ENCODE peak calls at places on chromosomes 12 and 14, in four cellular contexts. One of them, this sample, is unnamed.

GRCh38 chr12:66380769-66381168 is 78.5 kb downstream of the HELB start:
- DNase-seq in transverse colon: no peak
- DNase-seq in CD8-positive, alpha-beta T cell: no peak
- DNase-seq in Panc1: no peak
- DNase-seq in this sample: no peak

GRCh38 chr14:104609666-104610065 is 5.1 kb upstream of the TMEM179 start:
- DNase-seq in transverse colon: no peak
- DNase-seq in CD8-positive, alpha-beta T cell: no peak
- DNase-seq in Panc1: no peak
- DNase-seq in this sample: no peak

GRCh38 chr12:77190022-77190421 is 124.7 kb upstream of the E2F7 start:
- DNase-seq in transverse colon: no peak
- DNase-seq in CD8-positive, alpha-beta T cell: no peak
- DNase-seq in Panc1: no peak
- DNase-seq in this sample: no peak

GRCh38 chr12:89574736-89575208 is 48.9 kb upstream of the POC1B start:
- DNase-seq in transverse colon: no peak
- DNase-seq in CD8-positive, alpha-beta T cell: no peak
- DNase-seq in Panc1: no peak
- DNase-seq in this sample: no peak

GRCh38 chr12:132179431-132180362 is 35.4 kb downstream of the NOC4L start:
- DNase-seq in transverse colon: no peak
- DNase-seq in CD8-positive, alpha-beta T cell: no peak
- DNase-seq in Panc1: no peak
- DNase-seq in this sample: no peak

GRCh38 chr12:49059385-49060232 is 985 bp downstream of the KMT2D start:
- DNase-seq in transverse colon: peak; percentile 26
- DNase-seq in CD8-positive, alpha-beta T cell: no peak
- DNase-seq in Panc1: no peak
- DNase-seq in this sample: peak; percentile 39

GRCh38 chr12:122126713-122127597 is 47.1 kb downstream of the IL31 start:
- DNase-seq in transverse colon: no peak
- DNase-seq in CD8-positive, alpha-beta T cell: no peak
- DNase-seq in Panc1: no peak
- DNase-seq in this sample: no peak

GRCh38 chr12:132554857-132555630 is 55.3 kb downstream of the LRCOL1 start:
- DNase-seq in transverse colon: no peak
- DNase-seq in CD8-positive, alpha-beta T cell: no peak
- DNase-seq in Panc1: no peak
- DNase-seq in this sample: peak; percentile 59

GRCh38 chr14:31505411-31505810 is 17.6 kb upstream of the GPR33 start:
- DNase-seq in transverse colon: no peak
- DNase-seq in CD8-positive, alpha-beta T cell: no peak
- DNase-seq in Panc1: no peak
- DNase-seq in this sample: no peak

GRCh38 chr14:95770777-95771176 is 56.9 kb upstream of the TCL1A start:
- DNase-seq in transverse colon: no peak
- DNase-seq in CD8-positive, alpha-beta T cell: no peak
- DNase-seq in Panc1: no peak
- DNase-seq in this sample: peak; percentile 30

GRCh38 chr12:51372021-51372420 is 19.2 kb downstream of the GALNT6 start:
- DNase-seq in transverse colon: no peak
- DNase-seq in CD8-positive, alpha-beta T cell: no peak
- DNase-seq in Panc1: no peak
- DNase-seq in this sample: no peak
- TF ChIP-seq CTCF in transverse colon: no peak
- TF ChIP-seq CTCF in CD8-positive, alpha-beta T cell: no peak
- TF ChIP-seq CTCF in Panc1: no peak
- TF ChIP-seq CTCF in this sample: no peak

GRCh38 chr14:22489957-22490950 is 98.8 kb downstream of the DAD1 start:
- DNase-seq in transverse colon: no peak
- DNase-seq in CD8-positive, alpha-beta T cell: no peak
- DNase-seq in Panc1: no peak
- DNase-seq in this sample: no peak
- H3K4me1 ChIP-seq in transverse colon: no peaks in the 10 kb centered on the region
- H3K4me1 ChIP-seq in CD8-positive, alpha-beta T cell: no peaks in the 10 kb centered on the region
- H3K4me1 ChIP-seq in Panc1: no peaks in the 10 kb centered on the region
- H3K4me1 ChIP-seq in this sample: no peaks in the 10 kb centered on the region

DNA sequence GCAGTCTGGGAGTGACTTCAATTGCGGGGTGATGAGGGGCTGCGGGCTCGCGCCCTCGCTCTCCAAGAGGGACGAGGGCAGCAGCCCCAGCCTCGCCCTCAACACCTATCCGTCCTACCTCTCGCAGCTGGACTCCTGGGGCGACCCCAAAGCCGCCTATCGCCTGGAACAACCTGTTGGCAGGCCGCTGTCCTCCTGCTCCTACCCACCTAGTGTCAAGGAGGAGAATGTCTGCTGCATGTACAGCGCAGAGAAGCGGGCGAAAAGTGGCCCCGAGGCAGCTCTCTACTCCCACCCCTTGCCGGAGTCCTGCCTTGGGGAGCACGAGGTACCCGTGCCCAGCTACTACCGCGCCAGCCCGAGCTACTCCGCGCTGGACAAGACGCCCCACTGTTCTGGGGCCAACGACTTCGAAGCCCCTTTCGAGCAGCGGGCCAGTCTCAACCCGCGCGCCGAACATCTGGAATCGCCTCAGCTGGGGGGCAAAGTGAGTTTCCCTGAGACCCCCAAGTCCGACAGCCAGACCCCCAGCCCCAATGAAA is 483 bp downstream of the HOXC10 start:
- DNase-seq in transverse colon: no peak
- DNase-seq in CD8-positive, alpha-beta T cell: no peak
- DNase-seq in Panc1: no peak
- DNase-seq in this sample: no peak
- TF ChIP-seq CTCF in transverse colon: no peak
- TF ChIP-seq CTCF in CD8-positive, alpha-beta T cell: no peak
- TF ChIP-seq CTCF in Panc1: no peak
- TF ChIP-seq CTCF in this sample: no peak

GRCh38 chr14:101927859-101928258 is 36.5 kb upstream of the DYNC1H1 start:
- DNase-seq in transverse colon: peak; percentile 75
- DNase-seq in CD8-positive, alpha-beta T cell: no peak
- DNase-seq in Panc1: no peak
- DNase-seq in this sample: no peak

GRCh38 chr14:101928415-101928841 is 35.9 kb upstream of the DYNC1H1 start:
- DNase-seq in transverse colon: no peak
- DNase-seq in CD8-positive, alpha-beta T cell: no peak
- DNase-seq in Panc1: no peak
- DNase-seq in this sample: no peak

GRCh38 chr14:101925152-101925551 is 39.2 kb upstream of the DYNC1H1 start:
- DNase-seq in transverse colon: no peak
- DNase-seq in CD8-positive, alpha-beta T cell: no peak
- DNase-seq in Panc1: no peak
- DNase-seq in this sample: no peak

GRCh38 chr14:101926085-101926484 is 38.3 kb upstream of the DYNC1H1 start:
- DNase-seq in transverse colon: no peak
- DNase-seq in CD8-positive, alpha-beta T cell: no peak
- DNase-seq in Panc1: no peak
- DNase-seq in this sample: no peak

DNA sequence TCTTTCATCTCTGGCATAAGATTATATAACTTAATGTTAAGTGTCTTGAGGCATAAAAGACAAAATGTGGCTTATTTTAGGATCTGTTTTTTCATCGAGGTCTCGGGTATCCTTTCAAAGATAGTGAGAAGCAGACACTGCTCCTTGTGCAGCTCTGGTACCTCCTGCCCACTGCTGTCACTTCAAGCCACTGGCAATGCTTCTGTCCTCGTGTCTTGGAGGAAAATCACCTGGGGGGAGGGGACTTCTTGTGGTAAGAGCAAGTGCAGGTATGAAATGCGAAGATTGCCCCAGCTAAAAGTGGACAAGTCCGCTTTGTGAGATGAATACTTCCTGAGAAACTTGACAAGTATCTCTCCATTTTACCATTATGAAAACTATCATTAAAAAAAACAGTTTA is 37.8 kb upstream of the DYNC1H1 start:
- DNase-seq in transverse colon: no peak
- DNase-seq in CD8-positive, alpha-beta T cell: no peak
- DNase-seq in Panc1: no peak
- DNase-seq in this sample: no peak
- H3K4me1 ChIP-seq in transverse colon: no peaks in the 10 kb centered on the region
- H3K4me1 ChIP-seq in CD8-positive, alpha-beta T cell: no peaks in the 10 kb centered on the region
- H3K4me1 ChIP-seq in Panc1: no peaks in the 10 kb centered on the region
- H3K4me1 ChIP-seq in this sample: no peaks in the 10 kb centered on the region

GRCh38 chr14:64937176-64937820 is 5.2 kb downstream of the GPX2 start:
- DNase-seq in transverse colon: no peak
- DNase-seq in CD8-positive, alpha-beta T cell: no peak
- DNase-seq in Panc1: no peak
- DNase-seq in this sample: no peak

GRCh38 chr14:64935508-64935907 is 7.0 kb downstream of the GPX2 start:
- DNase-seq in transverse colon: no peak
- DNase-seq in CD8-positive, alpha-beta T cell: no peak
- DNase-seq in Panc1: no peak
- DNase-seq in this sample: no peak

GRCh38 chr14:64938972-64939816 is 3.4 kb downstream of the GPX2 start:
- DNase-seq in transverse colon: peak; percentile 43
- DNase-seq in CD8-positive, alpha-beta T cell: no peak
- DNase-seq in Panc1: no peak
- DNase-seq in this sample: no peak

GRCh38 chr14:64939817-64940190 is 2.7 kb downstream of the GPX2 start:
- DNase-seq in transverse colon: no peak
- DNase-seq in CD8-positive, alpha-beta T cell: no peak
- DNase-seq in Panc1: no peak
- DNase-seq in this sample: no peak

GRCh38 chr14:64937821-64938193 is 4.7 kb downstream of the GPX2 start:
- DNase-seq in transverse colon: no peak
- DNase-seq in CD8-positive, alpha-beta T cell: no peak
- DNase-seq in Panc1: no peak
- DNase-seq in this sample: no peak
- TF ChIP-seq CTCF in transverse colon: peak; percentile 41
- TF ChIP-seq CTCF in CD8-positive, alpha-beta T cell: no peak
- TF ChIP-seq CTCF in Panc1: peak; percentile 32
- TF ChIP-seq CTCF in this sample: peak; percentile 31

This sample was measured in DND-41.